ENCODE peak calls at places on chromosomes 7 and 10, in four cellular contexts. A is NCI-H524, I is prostate gland, W is amniotic stem cell. B is an unnamed sample.

GRCh38 chr10:122303271-122304053 is 32.4 kb downstream of the BTBD16 start:
- DNase-seq in I (no peak), A (no peak), W (no peak), B (no peak)

GRCh38 chr10:25457552-25457951 is 282.8 kb downstream of the GPR158 start:
- DNase-seq in A (no peak), I (no peak), W (no peak), B (no peak)

GRCh38 chr10:132748545-132749427 is 37.2 kb downstream of the NKX6-2 start:
- DNase-seq in I (no peak), W (no peak), A (no peak), B (no peak)

GRCh38 chr7:126574276-126574675 is 678.5 kb downstream of the GRM8 start:
- DNase-seq in I (no peak), W (no peak), A (no peak), B (no peak)

GRCh38 chr10:34282186-34282585 is 532.9 kb downstream of the PARD3 start:
- DNase-seq in A (no peak), W (no peak), I (no peak), B (no peak)

GRCh38 chr7:91233201-91233600 is 31.0 kb upstream of the FZD1 start:
- DNase-seq in I (no peak), W (no peak), A (no peak), B (no peak)

GRCh38 chr7:106170216-106170615 is 58.1 kb upstream of the SYPL1 start:
- DNase-seq in W (no peak), I (no peak), A (no peak), B (no peak)

GRCh38 chr10:60762554-60762953 is 15.7 kb upstream of the CDK1 start:
- DNase-seq in A (no peak), I (no peak), W (no peak), B (no peak)

GRCh38 chr10:102412293-102412692 is 6.3 kb downstream of the PSD start:
- DNase-seq in A (no peak), W (no peak), I (no peak), B (no peak)

GRCh38 chr10:79051766-79052165 is 17.0 kb upstream of the ZMIZ1 start:
- DNase-seq in I (no peak), W (no peak), A (no peak), B (no peak)

B was measured in T1000.